ENCODE peak calls at places on chromosomes 2 and 18, in five cellular contexts. F, O, W, R and H are unnamed samples.

GRCh38 chr2:234950730-234951385 is 959 bp upstream of the SH3BP4 start:
- ATAC-seq in F (peak), O (peak), W (peak), R (no peak), H (peak)

GRCh38 chr2:169983506-169983905 is 156.3 kb downstream of the UBR3 start:
- ATAC-seq in F (no peak), O (no peak), W (no peak), R (no peak), H (no peak)

GRCh38 chr2:129877795-129878775 is 101.4 kb upstream of the RAB6C start:
- ATAC-seq in F (peak), O (peak), W (peak), R (no peak), H (peak)

GRCh38 chr18:58558514-58558913 is 70.4 kb downstream of the ALPK2 start:
- ATAC-seq in F (no peak), O (no peak), W (no peak), R (no peak), H (no peak)

GRCh38 chr2:162114291-162114690 is 37.8 kb downstream of the GCG start:
- ATAC-seq in F (no peak), O (no peak), W (no peak), R (no peak), H (peak)

GRCh38 chr18:61896118-61896517 is 3.3 kb upstream of the RNF152 start:
- ATAC-seq in F (no peak), O (no peak), W (no peak), R (no peak), H (no peak)

GRCh38 chr2:158575051-158575635 is 118.4 kb downstream of the PKP4 start:
- ATAC-seq in F (no peak), O (no peak), W (no peak), R (no peak), H (no peak)

GRCh38 chr2:18626256-18626668 is 36.9 kb upstream of the NT5C1B start:
- ATAC-seq in F (peak), O (peak), W (no peak), R (no peak), H (peak)

GRCh38 chr2:49857371-49858112 is 703.2 kb upstream of the FSHR start:
- ATAC-seq in F (no peak), O (no peak), W (no peak), R (no peak), H (no peak)

GRCh38 chr2:229731916-229732315 is 17.6 kb upstream of the DNER start:
- ATAC-seq in F (peak), O (peak), W (no peak), R (no peak), H (peak)

GRCh38 chr2:27973592-27973991 is 83.1 kb downstream of the BABAM2 start:
- ATAC-seq in F (no peak), O (no peak), W (peak), R (peak), H (no peak)

GRCh38 chr18:64009305-64009704 is 39.4 kb downstream of the SERPINB8 start:
- ATAC-seq in F (no peak), O (no peak), W (no peak), R (peak), H (no peak)

GRCh38 chr2:177464549-177464948 is 72.0 kb downstream of the AGPS start:
- ATAC-seq in F (no peak), O (no peak), W (no peak), R (no peak), H (no peak)

GRCh38 chr2:26435106-26435505 is 33.4 kb downstream of the DRC1 start:
- ATAC-seq in F (no peak), O (no peak), W (no peak), R (no peak), H (no peak)

GRCh38 chr2:33267745-33268144 is 208.7 kb upstream of the RASGRP3 start:
- ATAC-seq in F (no peak), O (no peak), W (no peak), R (no peak), H (no peak)

GRCh38 chr18:9996104-9996503 is 82.3 kb downstream of the VAPA start:
- ATAC-seq in F (no peak), O (no peak), W (no peak), R (no peak), H (no peak)